ENCODE peak calls at places on chromosomes 1 and 21, in eight cellular contexts. One of them, this sample, is unnamed.

GRCh38 chr1:8723010-8723409 is 94.4 kb downstream of the RERE start:
- ATAC-seq in A549: no peak
- ATAC-seq in HCT116: no peak
- ATAC-seq in upper lobe of left lung: no peak
- ATAC-seq in IMR-90: no peak
- ATAC-seq in HepG2: no peak
- ATAC-seq in heart left ventricle: no peak
- ATAC-seq in body of pancreas: no peak
- ATAC-seq in this sample: no peak

GRCh38 chr1:72997041-72997440 is 714.7 kb upstream of the NEGR1 start:
- ATAC-seq in body of pancreas: no peak
- ATAC-seq in heart left ventricle: no peak
- ATAC-seq in A549: no peak
- ATAC-seq in IMR-90: no peak
- ATAC-seq in upper lobe of left lung: no peak
- ATAC-seq in HCT116: no peak
- ATAC-seq in HepG2: no peak
- ATAC-seq in this sample: no peak

GRCh38 chr1:229286099-229286766 is 15.3 kb downstream of the RAB4A start:
- ATAC-seq in IMR-90: peak
- ATAC-seq in body of pancreas: no peak
- ATAC-seq in A549: no peak
- ATAC-seq in upper lobe of left lung: no peak
- ATAC-seq in HCT116: no peak
- ATAC-seq in HepG2: no peak
- ATAC-seq in heart left ventricle: no peak
- ATAC-seq in this sample: no peak

GRCh38 chr1:167428418-167428817 is 89.9 kb downstream of the CD247 start:
- ATAC-seq in heart left ventricle: peak
- ATAC-seq in A549: no peak
- ATAC-seq in upper lobe of left lung: no peak
- ATAC-seq in body of pancreas: no peak
- ATAC-seq in HCT116: no peak
- ATAC-seq in HepG2: no peak
- ATAC-seq in IMR-90: no peak
- ATAC-seq in this sample: no peak

GRCh38 chr1:43382027-43382771 is 7.4 kb downstream of the MED8 start:
- ATAC-seq in heart left ventricle: peak
- ATAC-seq in HCT116: no peak
- ATAC-seq in HepG2: peak
- ATAC-seq in A549: no peak
- ATAC-seq in body of pancreas: peak
- ATAC-seq in IMR-90: peak
- ATAC-seq in upper lobe of left lung: no peak
- ATAC-seq in this sample: no peak

GRCh38 chr1:112906155-112906698 is 49.8 kb downstream of the SLC16A1 start:
- ATAC-seq in IMR-90: no peak
- ATAC-seq in HepG2: no peak
- ATAC-seq in upper lobe of left lung: no peak
- ATAC-seq in HCT116: no peak
- ATAC-seq in A549: no peak
- ATAC-seq in body of pancreas: no peak
- ATAC-seq in heart left ventricle: no peak
- ATAC-seq in this sample: no peak

GRCh38 chr21:33122507-33122906 is 52.6 kb downstream of the OLIG1 start:
- ATAC-seq in body of pancreas: no peak
- ATAC-seq in A549: no peak
- ATAC-seq in HCT116: no peak
- ATAC-seq in IMR-90: no peak
- ATAC-seq in upper lobe of left lung: no peak
- ATAC-seq in heart left ventricle: no peak
- ATAC-seq in HepG2: no peak
- ATAC-seq in this sample: no peak

GRCh38 chr1:202076050-202076511 is 46.6 kb upstream of the GPR37L1 start:
- ATAC-seq in A549: peak
- ATAC-seq in HCT116: peak
- ATAC-seq in heart left ventricle: peak
- ATAC-seq in body of pancreas: peak
- ATAC-seq in upper lobe of left lung: no peak
- ATAC-seq in IMR-90: peak
- ATAC-seq in HepG2: peak
- ATAC-seq in this sample: no peak

GRCh38 chr1:36401602-36402517 is 4.2 kb upstream of the LSM10 start:
- ATAC-seq in A549: no peak
- ATAC-seq in upper lobe of left lung: no peak
- ATAC-seq in heart left ventricle: no peak
- ATAC-seq in HepG2: no peak
- ATAC-seq in body of pancreas: no peak
- ATAC-seq in IMR-90: no peak
- ATAC-seq in HCT116: no peak
- ATAC-seq in this sample: no peak

GRCh38 chr1:178714453-178714852 is 10.6 kb upstream of the RALGPS2 start:
- ATAC-seq in upper lobe of left lung: no peak
- ATAC-seq in heart left ventricle: no peak
- ATAC-seq in HCT116: no peak
- ATAC-seq in HepG2: no peak
- ATAC-seq in A549: no peak
- ATAC-seq in body of pancreas: no peak
- ATAC-seq in IMR-90: no peak
- ATAC-seq in this sample: no peak
- TF ChIP-seq POLR2A in upper lobe of left lung: no peak
- TF ChIP-seq POLR2A in heart left ventricle: no peak
- TF ChIP-seq POLR2A in HCT116: no peak
- TF ChIP-seq POLR2A in HepG2: no peak
- TF ChIP-seq POLR2A in A549: no peak
- TF ChIP-seq POLR2A in body of pancreas: no peak
- TF ChIP-seq POLR2A in IMR-90: no peak
- TF ChIP-seq POLR2A in this sample: no peak

GRCh38 chr1:108561145-108561458 is 1.2 kb downstream of the EEIG2 start:
- ATAC-seq in HCT116: no peak
- ATAC-seq in body of pancreas: no peak
- ATAC-seq in heart left ventricle: no peak
- ATAC-seq in A549: no peak
- ATAC-seq in upper lobe of left lung: no peak
- ATAC-seq in HepG2: no peak
- ATAC-seq in IMR-90: no peak
- ATAC-seq in this sample: no peak
- TF ChIP-seq CTCF in HCT116: no peak
- TF ChIP-seq CTCF in body of pancreas: no peak
- TF ChIP-seq CTCF in heart left ventricle: no peak
- TF ChIP-seq CTCF in A549: no peak
- TF ChIP-seq CTCF in upper lobe of left lung: no peak
- TF ChIP-seq CTCF in HepG2: no peak
- TF ChIP-seq CTCF in IMR-90: no peak
- TF ChIP-seq CTCF in this sample: no peak

GRCh38 chr1:63320024-63320799 is 2.2 kb upstream of the FOXD3 start:
- ATAC-seq in heart left ventricle: no peak
- ATAC-seq in IMR-90: no peak
- ATAC-seq in body of pancreas: no peak
- ATAC-seq in HepG2: no peak
- ATAC-seq in A549: no peak
- ATAC-seq in HCT116: no peak
- ATAC-seq in upper lobe of left lung: no peak
- ATAC-seq in this sample: no peak
- TF ChIP-seq POLR2A in heart left ventricle: no peak
- TF ChIP-seq POLR2A in IMR-90: no peak
- TF ChIP-seq POLR2A in body of pancreas: no peak
- TF ChIP-seq POLR2A in HepG2: no peak
- TF ChIP-seq POLR2A in A549: no peak
- TF ChIP-seq POLR2A in HCT116: no peak
- TF ChIP-seq POLR2A in upper lobe of left lung: no peak
- TF ChIP-seq POLR2A in this sample: no peak

GRCh38 chr1:232629250-232630046 is 485 bp downstream of the SIPA1L2 start:
- ATAC-seq in heart left ventricle: peak
- ATAC-seq in HCT116: peak
- ATAC-seq in upper lobe of left lung: peak
- ATAC-seq in body of pancreas: no peak
- ATAC-seq in HepG2: peak
- ATAC-seq in IMR-90: peak
- ATAC-seq in A549: peak
- ATAC-seq in this sample: no peak

GRCh38 chr1:232630894-232631195 is 912 bp upstream of the SIPA1L2 start:
- ATAC-seq in HCT116: no peak
- ATAC-seq in IMR-90: no peak
- ATAC-seq in HepG2: no peak
- ATAC-seq in upper lobe of left lung: no peak
- ATAC-seq in A549: no peak
- ATAC-seq in body of pancreas: no peak
- ATAC-seq in heart left ventricle: no peak
- ATAC-seq in this sample: no peak

GRCh38 chr1:232628335-232629214 is 1.4 kb downstream of the SIPA1L2 start:
- ATAC-seq in body of pancreas: no peak
- ATAC-seq in heart left ventricle: no peak
- ATAC-seq in HepG2: no peak
- ATAC-seq in A549: no peak
- ATAC-seq in HCT116: no peak
- ATAC-seq in IMR-90: no peak
- ATAC-seq in upper lobe of left lung: no peak
- ATAC-seq in this sample: no peak

GRCh38 chr1:232627645-232628334 is 2.1 kb downstream of the SIPA1L2 start:
- ATAC-seq in upper lobe of left lung: no peak
- ATAC-seq in IMR-90: no peak
- ATAC-seq in heart left ventricle: no peak
- ATAC-seq in HepG2: no peak
- ATAC-seq in A549: peak
- ATAC-seq in HCT116: peak
- ATAC-seq in body of pancreas: no peak
- ATAC-seq in this sample: no peak

DNA sequence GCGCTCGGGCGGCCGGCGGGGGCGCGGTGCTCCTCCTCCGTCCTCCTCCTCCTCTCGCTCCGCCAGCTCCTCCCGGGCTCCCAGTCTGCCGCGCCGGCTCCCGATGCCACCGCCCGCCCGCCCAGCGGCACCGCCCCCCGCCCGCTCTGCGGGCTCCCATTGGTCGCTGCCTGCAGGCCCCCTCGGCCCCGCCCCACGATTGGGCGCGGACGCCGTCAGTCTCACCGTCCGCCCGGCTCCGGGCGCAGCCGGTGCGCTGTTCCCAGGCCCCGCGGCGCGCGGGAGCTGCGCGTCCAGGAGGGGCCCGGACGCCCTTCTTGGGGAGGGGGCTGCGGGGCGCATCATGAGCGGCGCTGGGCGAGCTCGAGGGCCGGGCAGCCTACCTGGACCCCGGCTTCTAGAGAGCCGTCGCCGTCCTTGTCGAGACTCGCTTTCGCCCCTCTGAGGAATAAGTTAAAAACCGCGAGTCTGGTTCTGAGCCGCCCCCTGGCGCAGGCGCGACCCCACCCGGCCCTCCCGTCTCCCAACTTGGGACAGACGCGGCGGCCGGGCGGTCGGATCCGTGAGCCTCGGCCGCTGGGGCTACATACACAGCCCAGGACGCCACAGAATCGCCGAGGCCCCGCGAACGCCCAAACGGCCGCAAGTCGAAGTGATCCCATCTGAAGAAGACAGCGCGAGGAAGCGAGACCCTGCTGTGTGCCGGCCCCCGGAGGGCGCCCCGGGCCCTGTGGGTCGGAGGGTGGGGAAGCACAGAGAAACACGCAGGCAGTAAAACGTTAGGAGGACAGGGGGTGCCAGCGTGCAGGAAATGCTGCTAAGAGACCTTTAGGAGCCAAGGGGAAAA is at the start of gene SIPA1L2:
- ATAC-seq in body of pancreas: peak
- ATAC-seq in HepG2: peak
- ATAC-seq in A549: peak
- ATAC-seq in upper lobe of left lung: peak
- ATAC-seq in HCT116: peak
- ATAC-seq in IMR-90: peak
- ATAC-seq in heart left ventricle: peak
- ATAC-seq in this sample: peak
- TF ChIP-seq CTCF in body of pancreas: peak
- TF ChIP-seq CTCF in HepG2: peak
- TF ChIP-seq CTCF in A549: peak
- TF ChIP-seq CTCF in upper lobe of left lung: peak
- TF ChIP-seq CTCF in HCT116: peak
- TF ChIP-seq CTCF in IMR-90: peak
- TF ChIP-seq CTCF in heart left ventricle: peak
- TF ChIP-seq CTCF in this sample: peak

DNA sequence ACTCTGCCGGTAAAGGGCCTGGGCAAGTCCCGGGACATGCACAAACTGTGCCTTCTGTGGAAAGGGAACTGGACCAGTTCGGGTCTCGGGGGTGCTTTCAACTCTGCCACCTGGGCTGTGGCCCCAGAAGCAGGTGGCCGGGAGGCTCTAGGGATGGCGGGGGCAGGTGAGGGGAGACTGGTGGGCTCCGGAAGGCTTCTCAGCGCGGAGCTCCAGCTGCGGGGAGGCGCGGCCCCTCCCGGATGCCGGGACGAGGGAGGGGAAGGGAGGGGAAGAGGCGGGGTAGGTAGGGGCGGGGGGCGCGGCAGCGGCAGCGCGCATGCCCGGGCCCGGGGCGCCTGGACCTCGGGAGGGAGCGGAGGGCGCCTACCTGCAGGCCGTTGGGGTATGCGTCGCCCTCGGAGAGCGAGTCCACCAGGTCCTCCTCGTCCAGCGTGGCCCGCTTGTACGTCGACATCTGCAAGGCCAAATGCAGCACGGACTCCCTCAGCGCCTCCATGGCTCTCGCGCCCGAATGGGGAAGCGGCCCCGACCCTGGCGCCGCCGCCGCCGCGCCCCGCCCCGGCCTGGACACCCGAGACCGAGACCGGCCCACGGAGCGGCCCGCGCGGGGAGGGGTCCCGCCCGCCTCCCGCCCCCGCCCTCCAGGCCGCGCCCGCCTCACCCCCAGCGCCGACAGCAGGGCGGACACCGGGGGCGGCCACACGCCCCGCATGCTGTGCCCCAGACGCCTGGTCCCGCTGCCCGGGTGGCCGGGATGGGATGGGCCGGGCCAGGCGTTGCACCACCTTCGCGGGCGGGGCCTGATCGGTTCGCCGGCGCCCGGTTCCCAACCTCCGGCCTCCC is at the start of gene ECE1:
- ATAC-seq in body of pancreas: peak
- ATAC-seq in IMR-90: peak
- ATAC-seq in upper lobe of left lung: peak
- ATAC-seq in A549: peak
- ATAC-seq in heart left ventricle: peak
- ATAC-seq in HepG2: peak
- ATAC-seq in HCT116: peak
- ATAC-seq in this sample: peak
- TF ChIP-seq POLR2A in body of pancreas: no peak
- TF ChIP-seq POLR2A in IMR-90: no peak
- TF ChIP-seq POLR2A in upper lobe of left lung: no peak
- TF ChIP-seq POLR2A in A549: peak
- TF ChIP-seq POLR2A in heart left ventricle: no peak
- TF ChIP-seq POLR2A in HepG2: no peak
- TF ChIP-seq POLR2A in HCT116: no peak
- TF ChIP-seq POLR2A in this sample: no peak

GRCh38 chr1:11888877-11889208 is 30.1 kb upstream of the NPPB start:
- ATAC-seq in body of pancreas: no peak
- ATAC-seq in A549: no peak
- ATAC-seq in HepG2: no peak
- ATAC-seq in heart left ventricle: no peak
- ATAC-seq in upper lobe of left lung: no peak
- ATAC-seq in IMR-90: no peak
- ATAC-seq in HCT116: no peak
- ATAC-seq in this sample: no peak
- TF ChIP-seq CTCF in body of pancreas: no peak
- TF ChIP-seq CTCF in A549: no peak
- TF ChIP-seq CTCF in HepG2: no peak
- TF ChIP-seq CTCF in heart left ventricle: no peak
- TF ChIP-seq CTCF in upper lobe of left lung: no peak
- TF ChIP-seq CTCF in IMR-90: no peak
- TF ChIP-seq CTCF in HCT116: no peak
- TF ChIP-seq CTCF in this sample: no peak

GRCh38 chr1:32291708-32292508 is at the start of gene HDAC1:
- ATAC-seq in IMR-90: peak
- ATAC-seq in body of pancreas: peak
- ATAC-seq in heart left ventricle: peak
- ATAC-seq in upper lobe of left lung: peak
- ATAC-seq in HCT116: peak
- ATAC-seq in A549: peak
- ATAC-seq in HepG2: peak
- ATAC-seq in this sample: peak
- TF ChIP-seq POLR2A in IMR-90: no peak
- TF ChIP-seq POLR2A in body of pancreas: peak
- TF ChIP-seq POLR2A in heart left ventricle: no peak
- TF ChIP-seq POLR2A in upper lobe of left lung: no peak
- TF ChIP-seq POLR2A in HCT116: peak
- TF ChIP-seq POLR2A in A549: peak
- TF ChIP-seq POLR2A in HepG2: peak
- TF ChIP-seq POLR2A in this sample: peak